ENCODE peak calls at places on chromosomes 13 and 19, in six cellular contexts. I, N, V, M, J and H are unnamed samples.
A peak's percentile ranks its signal among the peaks of the same experiment; 100 is the strongest.

GRCh38 chr13:109425821-109426689 is 360.3 kb downstream of the IRS2 start:
- DNase-seq in V (no peak), J (no peak), N (no peak), I (no peak), M (no peak), H (no peak)

GRCh38 chr19:49631279-49631588 is 8.7 kb downstream of the RRAS start:
- DNase-seq in M (no peak), V (no peak), I (no peak), J (no peak), N (no peak), H (no peak)

GRCh38 chr19:55626350-55626749 is 2.0 kb upstream of the ZNF784 start:
- DNase-seq in J (no peak), M (no peak), V (no peak), N (no peak), I (no peak), H (no peak)

GRCh38 chr13:106096661-106097092 is 438.8 kb downstream of the EFNB2 start:
- DNase-seq in M (no peak), V (no peak), N (no peak), J (no peak), I (no peak), H (no peak)

GRCh38 chr13:113656831-113657671 is 947 bp downstream of the ATP4B start:
- DNase-seq in M (no peak), N (no peak), I (no peak), V (no peak), J (no peak), H (no peak)

GRCh38 chr13:46062190-46062589 is 9.6 kb upstream of the ZC3H13 start:
- DNase-seq in N (no peak), V (no peak), J (no peak), I (no peak), M (no peak), H (no peak)

GRCh38 chr13:75494491-75494890 is 12.5 kb upstream of the TBC1D4 start:
- DNase-seq in N (no peak), V (no peak), J (no peak), I (no peak), M (no peak), H (no peak)

GRCh38 chr13:51760592-51760991 is 43.4 kb downstream of the DHRS12 start:
- DNase-seq in J (no peak), N (no peak), V (no peak), I (no peak), M (no peak), H (no peak)

GRCh38 chr19:5891938-5892771 is 11.4 kb downstream of the NDUFA11 start:
- DNase-seq in N (peak; percentile 70), I (no peak), M (no peak), V (no peak), J (peak; percentile 60), H (no peak)

GRCh38 chr13:73985789-73986188 is 148.4 kb downstream of the KLF12 start:
- DNase-seq in J (no peak), V (no peak), N (no peak), I (no peak), M (no peak), H (no peak)

GRCh38 chr19:35265126-35265995 is 3.4 kb upstream of the USF2 start:
- DNase-seq in M (no peak), J (no peak), V (no peak), I (no peak), N (no peak), H (no peak)

GRCh38 chr13:38979891-38980627 is 10.6 kb downstream of the STOML3 start:
- DNase-seq in M (no peak), V (no peak), I (no peak), J (no peak), N (no peak), H (no peak)

GRCh38 chr13:88097541-88097940 is 426.4 kb downstream of the SLITRK5 start:
- DNase-seq in I (no peak), M (no peak), V (no peak), J (no peak), N (no peak), H (no peak)

GRCh38 chr13:106232680-106233079 is 302.8 kb downstream of the EFNB2 start:
- DNase-seq in M (no peak), N (no peak), J (no peak), V (no peak), I (no peak), H (no peak)

GRCh38 chr13:102484329-102484728 is 82.5 kb upstream of the FGF14 start:
- DNase-seq in V (no peak), M (no peak), J (no peak), N (no peak), I (no peak), H (no peak)

DNA sequence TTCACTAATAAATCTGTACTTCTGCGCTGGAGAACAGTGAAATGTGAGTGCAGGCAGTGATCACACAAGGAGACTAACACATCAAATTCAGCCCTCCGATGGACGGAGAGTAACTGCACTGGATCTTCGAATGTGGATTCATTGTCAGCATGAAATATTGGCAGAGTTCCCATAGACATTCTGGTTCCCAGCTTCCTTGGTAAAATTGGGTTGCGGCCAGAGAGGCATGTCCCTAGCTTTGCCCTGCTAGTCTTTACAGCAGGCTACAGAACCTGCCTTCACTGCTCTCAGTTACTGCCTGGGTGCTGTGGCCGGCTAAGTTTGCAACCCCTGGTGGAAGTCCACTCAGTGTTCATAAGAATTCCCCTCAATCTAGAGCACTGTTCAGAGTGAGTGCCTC is 32.3 kb upstream of the UQCRFS1 start:
- DNase-seq in I (no peak), V (no peak), M (no peak), N (no peak), J (no peak), H (no peak)
- TF ChIP-seq TAF1 in I (no peak), V (no peak), M (no peak), N (no peak), J (no peak), H (no peak)

GRCh38 chr13:44406617-44407016 is 33.0 kb downstream of the SERP2 start:
- DNase-seq in M (no peak), I (no peak), J (no peak), N (no peak), V (no peak), H (no peak)
- TF ChIP-seq POLR2AphosphoS5 in M (no peak), I (no peak), J (no peak), N (no peak), V (no peak), H (no peak)

DNA sequence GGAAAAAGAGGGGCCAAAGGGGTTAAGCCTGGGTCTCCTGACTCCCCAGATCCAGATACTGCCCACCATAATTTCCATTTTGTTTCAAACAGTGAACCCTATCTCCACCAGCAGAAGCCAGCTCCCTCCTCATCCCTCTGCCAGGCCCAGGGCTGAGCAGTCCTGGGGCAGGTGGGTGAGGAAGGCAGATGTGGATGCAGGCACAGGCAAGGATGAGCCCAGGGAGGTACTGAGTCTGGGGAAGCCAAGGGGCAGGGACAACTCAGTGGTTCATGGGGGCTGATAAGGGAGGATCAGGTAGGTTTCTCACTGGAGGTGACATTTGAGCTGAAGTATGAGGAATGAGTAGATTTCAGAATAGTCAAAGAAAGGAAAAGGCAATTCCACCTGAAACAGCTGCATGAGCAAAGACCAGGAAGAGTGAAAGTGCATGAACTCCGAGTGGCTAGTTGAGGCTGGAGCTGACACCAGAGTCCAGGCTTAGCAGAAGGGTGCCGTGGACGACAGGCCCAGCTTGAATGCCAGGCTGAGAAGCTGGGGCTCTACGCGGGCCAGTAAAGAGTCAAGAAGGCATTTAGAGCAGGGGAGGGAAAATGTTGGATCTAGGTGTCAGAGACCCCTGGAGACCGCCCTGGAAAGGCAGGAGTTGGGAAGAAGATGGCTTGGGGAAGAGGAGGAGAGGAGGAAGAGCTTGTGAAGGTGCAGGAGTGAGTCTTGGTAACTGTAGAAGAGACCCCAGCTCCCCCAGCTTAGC is 10.3 kb downstream of the CIC start:
- DNase-seq in N (no peak), M (no peak), J (peak; percentile 9), I (no peak), V (no peak), H (no peak)
- TF ChIP-seq POLR2A in N (no peak), M (no peak), J (no peak), I (no peak), V (no peak), H (no peak)

GRCh38 chr13:24271611-24272451 is 37.5 kb upstream of the C1QTNF9 start:
- DNase-seq in N (no peak), M (peak; percentile 68), J (no peak), I (peak; percentile 70), V (no peak), H (peak; percentile 41)
- TF ChIP-seq TAF1 in N (no peak), M (no peak), J (no peak), I (peak; percentile 56), V (peak; percentile 60), H (no peak)

GRCh38 chr19:33679696-33680095 is 57.9 kb downstream of the CHST8 start:
- DNase-seq in N (no peak), J (no peak), I (no peak), V (no peak), M (no peak), H (no peak)

GRCh38 chr19:33681081-33681680 is 59.4 kb downstream of the CHST8 start:
- DNase-seq in J (no peak), I (no peak), M (no peak), N (no peak), V (no peak), H (no peak)

GRCh38 chr19:33677745-33678426 is 56.1 kb downstream of the CHST8 start:
- DNase-seq in V (no peak), N (peak; percentile 78), J (peak; percentile 6), I (no peak), M (no peak), H (no peak)

GRCh38 chr19:33676999-33677665 is 55.4 kb downstream of the CHST8 start:
- DNase-seq in V (no peak), M (no peak), N (no peak), J (no peak), I (no peak), H (no peak)

DNA sequence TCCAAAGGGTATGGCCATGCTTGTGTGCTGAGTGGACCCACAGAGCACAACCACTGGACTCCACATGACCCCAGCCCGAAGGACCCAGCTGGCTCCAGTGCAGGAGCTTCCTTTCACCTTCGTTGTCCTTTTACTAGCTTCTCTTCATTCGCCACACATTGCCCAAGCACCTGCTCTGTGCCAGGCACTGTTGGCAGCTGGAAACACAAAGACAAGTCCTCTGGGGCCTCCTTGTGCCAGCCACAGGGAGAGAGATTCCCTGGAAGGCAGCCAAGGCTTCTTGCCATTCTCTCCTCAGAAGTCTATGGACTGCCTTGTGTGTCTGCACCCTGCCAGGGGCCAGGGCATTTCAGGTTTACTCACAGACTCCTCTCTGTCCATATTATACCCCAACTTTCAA is 57.0 kb downstream of the CHST8 start:
- DNase-seq in I (no peak), M (no peak), N (no peak), J (no peak), V (no peak), H (no peak)
- TF ChIP-seq POLR2AphosphoS5 in I (no peak), M (no peak), N (no peak), J (no peak), V (no peak), H (no peak)